ENCODE peak calls at places on chromosomes 16 and 17, in five cellular contexts. O is RWPE1; J is NCI-H1930; U is stimulated activated CD4-positive, alpha-beta T cell treated with anti-CD3 and anti-CD28 coated beads, Interleukin-1b, Interleukin-23, amount 100 ng/mL, for 1 hour; N is SW 1271. R is an unnamed sample.

GRCh38 chr17:54937018-54937417 is 31.4 kb downstream of the COX11 start:
- DNase-seq in U (no peak), N (no peak), J (no peak), O (no peak), R (no peak)

GRCh38 chr16:69179255-69180010 is 7.5 kb upstream of the SNTB2 start:
- DNase-seq in O (peak), J (no peak), N (no peak), U (no peak), R (peak)

GRCh38 chr17:9101356-9101755 is 80.0 kb downstream of the NTN1 start:
- DNase-seq in O (no peak), N (no peak), J (no peak), U (no peak), R (no peak)

GRCh38 chr16:74226361-74226979 is 70.1 kb upstream of the PSMD7 start:
- DNase-seq in U (no peak), N (no peak), J (no peak), O (peak), R (no peak)

GRCh38 chr16:22225060-22225459 is 19.0 kb downstream of the EEF2K start:
- DNase-seq in N (no peak), J (no peak), U (no peak), O (no peak), R (no peak)

GRCh38 chr17:46962374-46962790 is 16.7 kb downstream of the RPRML start:
- DNase-seq in J (no peak), O (no peak), N (no peak), U (no peak), R (no peak)

GRCh38 chr16:84090212-84090611 is 26.5 kb downstream of the MBTPS1 start:
- DNase-seq in U (no peak), N (no peak), O (no peak), J (no peak), R (no peak)

GRCh38 chr17:21678451-21679081 is 13.8 kb upstream of the KCNJ18 start:
- DNase-seq in N (no peak), J (peak), O (no peak), U (no peak), R (no peak)

GRCh38 chr16:24729967-24730815 is 740 bp downstream of the TNRC6A start:
- DNase-seq in J (no peak), O (peak), N (no peak), U (peak), R (peak)

GRCh38 chr17:45896803-45897693 is 2.7 kb downstream of the MAPT start:
- DNase-seq in N (no peak), J (no peak), U (no peak), O (no peak), R (no peak)

GRCh38 chr17:60087882-60088669 is 9.4 kb upstream of the HEATR6 start:
- DNase-seq in J (no peak), O (peak), N (no peak), U (no peak), R (peak)

GRCh38 chr16:79543219-79543618 is 57.3 kb downstream of the MAF start:
- DNase-seq in N (no peak), U (no peak), O (no peak), J (no peak), R (no peak)

GRCh38 chr17:81636505-81637288 is at the start of the genes NPLOC4 and TSPAN10:
- DNase-seq in U (peak), O (peak), J (peak), N (peak), R (peak)

GRCh38 chr17:62099532-62099931 is 34.5 kb upstream of the MED13 start:
- DNase-seq in O (no peak), U (no peak), J (no peak), N (no peak), R (no peak)

GRCh38 chr16:25014500-25015147 is 545 bp downstream of the ARHGAP17 start:
- DNase-seq in N (no peak), J (no peak), O (peak), U (no peak), R (peak)

GRCh38 chr17:28552201-28552999 is at the start of gene UNC119:
- DNase-seq in J (peak), O (peak), U (peak), N (no peak), R (no peak)

GRCh38 chr16:79754081-79754872 is 153.7 kb upstream of the MAF start:
- DNase-seq in N (no peak), U (no peak), J (no peak), O (no peak), R (no peak)

GRCh38 chr17:44981221-44981968 is 13.3 kb upstream of the C1QL1 start:
- DNase-seq in O (peak), J (no peak), U (no peak), N (no peak), R (peak)

GRCh38 chr16:3577302-3577752 is at the start of gene NLRC3:
- DNase-seq in J (no peak), U (no peak), N (no peak), O (no peak), R (no peak)

GRCh38 chr16:21684199-21684598 is 20.4 kb downstream of the OTOA start:
- DNase-seq in N (no peak), J (peak), U (no peak), O (no peak), R (no peak)

GRCh38 chr17:42760652-42761581 is at the start of gene RAMP2:
- DNase-seq in N (no peak), O (no peak), J (no peak), U (no peak), R (no peak)

GRCh38 chr16:18933501-18933900 is 7.3 kb upstream of the SMG1 start:
- DNase-seq in J (no peak), N (no peak), O (no peak), U (no peak), R (no peak)

GRCh38 chr17:36814958-36815357 is 122.3 kb upstream of the LHX1 start:
- DNase-seq in O (no peak), J (no peak), N (no peak), U (no peak), R (no peak)

GRCh38 chr17:44247346-44248219 is 20.4 kb downstream of the SLC4A1 start:
- DNase-seq in N (no peak), J (no peak), U (no peak), O (no peak), R (no peak)

GRCh38 chr17:81665205-81666091 is 957 bp downstream of the OXLD1 start:
- DNase-seq in U (peak), J (no peak), O (peak), N (no peak), R (no peak)

GRCh38 chr16:2473999-2474876 is 689 bp upstream of the TBC1D24 start:
- DNase-seq in O (no peak), U (no peak), J (peak), N (peak), R (no peak)

GRCh38 chr17:81306898-81307510 is 11.9 kb upstream of the SLC38A10 start:
- DNase-seq in J (no peak), O (no peak), U (no peak), N (no peak), R (no peak)

GRCh38 chr16:31477220-31478216 is 5.4 kb upstream of the SLC5A2 start:
- DNase-seq in O (no peak), J (no peak), U (no peak), N (no peak), R (no peak)

GRCh38 chr17:17935321-17936271 is 36.6 kb downstream of the TOM1L2 start:
- DNase-seq in J (no peak), U (no peak), O (peak), N (no peak), R (peak)

GRCh38 chr16:27317738-27318398 is 4.1 kb downstream of the IL4R start:
- DNase-seq in J (no peak), U (peak), N (no peak), O (no peak), R (no peak)

GRCh38 chr16:58124601-58124915 is 4.6 kb downstream of the CFAP20 start:
- DNase-seq in N (no peak), O (no peak), J (no peak), U (no peak), R (peak)

GRCh38 chr16:50836121-50836541 is 94.2 kb downstream of the CYLD start:
- DNase-seq in O (no peak), J (no peak), U (no peak), N (no peak), R (no peak)

GRCh38 chr17:56761387-56761786 is 72.3 kb downstream of the C17orf67 start:
- DNase-seq in O (no peak), N (no peak), U (no peak), J (no peak), R (peak)

GRCh38 chr16:1048442-1049112 is 24.0 kb upstream of the SSTR5 start:
- DNase-seq in O (peak), J (no peak), U (no peak), N (no peak), R (no peak)

GRCh38 chr16:9836118-9836736 is 346.0 kb downstream of the GRIN2A start:
- DNase-seq in N (no peak), O (peak), J (no peak), U (no peak), R (no peak)

GRCh38 chr17:39591958-39592954 is 15.5 kb downstream of the NEUROD2 start:
- DNase-seq in U (no peak), N (no peak), O (peak), J (no peak), R (peak)

R was measured in renal cortical epithelial cell.